ENCODE peak calls at places on chromosomes 2 and 18, in eight cellular contexts. Q, B, O, Y, Z, S, N and A are unnamed samples.

GRCh38 chr2:81658227-81658626 is 1353.7 kb upstream of the LRRTM1 start:
- DNase-seq in Y (no peak), O (no peak), Q (no peak), S (no peak), Z (no peak), N (no peak), B (no peak), A (peak; percentile 43)

GRCh38 chr2:70932631-70933230 is 3.0 kb upstream of the ATP6V1B1 start:
- DNase-seq in Q (no peak), B (no peak), Y (no peak), O (peak; percentile 41), S (no peak), Z (no peak), N (no peak), A (no peak)

GRCh38 chr2:68709421-68709911 is 25.1 kb upstream of the ARHGAP25 start:
- DNase-seq in Q (no peak), S (no peak), Y (peak; percentile 24), O (no peak), Z (no peak), N (no peak), B (peak; percentile 44), A (peak; percentile 4)

GRCh38 chr2:36544638-36545338 is 53.2 kb downstream of the FEZ2 start:
- DNase-seq in Z (no peak), Q (no peak), B (no peak), O (no peak), Y (no peak), N (no peak), S (no peak), A (no peak)

GRCh38 chr2:216016581-216016980 is 3.2 kb upstream of the MREG start:
- DNase-seq in O (no peak), B (no peak), Y (no peak), Q (no peak), N (no peak), S (no peak), Z (no peak), A (no peak)

GRCh38 chr18:35458677-35459441 is 38.9 kb downstream of the INO80C start:
- DNase-seq in Y (peak; percentile 86), O (peak; percentile 74), Z (no peak), S (peak; percentile 53), N (no peak), Q (no peak), B (peak; percentile 63), A (peak; percentile 61)

GRCh38 chr18:61549411-61549810 is 216.2 kb downstream of the CDH20 start:
- DNase-seq in N (no peak), B (no peak), O (no peak), Y (no peak), Q (no peak), Z (no peak), S (no peak), A (no peak)

GRCh38 chr2:205077159-205077558 is 531.9 kb downstream of the PARD3B start:
- DNase-seq in N (no peak), Z (no peak), B (no peak), O (no peak), Q (no peak), S (no peak), Y (no peak), A (no peak)

GRCh38 chr2:218282173-218282991 is 9.9 kb downstream of the TMBIM1 start:
- DNase-seq in S (peak; percentile 97), O (no peak), B (peak; percentile 62), Z (no peak), Y (peak; percentile 36), Q (no peak), N (peak; percentile 56), A (no peak)

GRCh38 chr2:235935773-235936172 is 232.4 kb downstream of the GBX2 start:
- DNase-seq in Q (no peak), Z (no peak), N (no peak), Y (no peak), O (no peak), S (no peak), B (no peak), A (no peak)

GRCh38 chr2:235935071-235935470 is 233.1 kb downstream of the GBX2 start:
- DNase-seq in S (no peak), Y (no peak), Z (no peak), O (no peak), Q (no peak), B (no peak), N (no peak), A (no peak)

GRCh38 chr2:235937526-235937925 is 230.7 kb downstream of the GBX2 start:
- DNase-seq in Z (no peak), Q (no peak), B (no peak), S (no peak), N (no peak), O (no peak), Y (no peak), A (no peak)

GRCh38 chr2:235937092-235937491 is 231.1 kb downstream of the GBX2 start:
- DNase-seq in N (no peak), S (no peak), O (no peak), Z (no peak), B (no peak), Y (no peak), Q (no peak), A (no peak)

GRCh38 chr2:235936493-235936892 is 231.7 kb downstream of the GBX2 start:
- DNase-seq in N (no peak), Y (no peak), S (no peak), B (no peak), O (no peak), Q (no peak), Z (no peak), A (no peak)
- TF ChIP-seq CTCF in N (no peak), Y (peak; percentile 64), S (no peak), B (peak; percentile 24), O (peak; percentile 12), Q (peak; percentile 16), Z (no peak), A (peak; percentile 47)

DNA sequence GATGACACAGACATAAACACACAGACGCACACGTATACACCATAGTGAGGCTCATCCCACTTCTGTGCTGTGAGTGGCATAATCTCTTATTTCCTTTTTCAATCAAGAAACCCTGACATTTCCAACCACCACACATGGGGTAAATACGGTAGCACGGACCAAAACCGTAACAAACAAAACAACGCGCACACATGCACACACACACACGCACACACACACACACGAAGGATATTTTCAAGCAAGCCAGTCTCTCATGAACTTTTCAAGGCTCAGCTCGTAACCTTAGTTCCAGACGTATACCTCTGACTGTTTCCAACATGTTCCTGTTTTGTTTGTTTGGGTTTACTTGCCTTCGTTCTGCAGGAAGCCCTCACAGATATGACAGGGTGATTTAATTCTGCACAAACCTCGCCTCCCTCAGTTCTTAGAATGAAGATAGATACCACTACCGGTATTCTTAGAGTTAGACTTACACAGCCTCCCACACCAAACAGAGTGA is 119.8 kb downstream of the BCL2 start:
- DNase-seq in O (no peak), Z (no peak), Y (no peak), Q (no peak), B (no peak), S (no peak), N (no peak), A (no peak)
- H3K4me3 ChIP-seq in O (no peak overlapping the region), Z (no peak overlapping the region), Y (no peak overlapping the region), Q (no peak overlapping the region), B (no peak overlapping the region), S (no peak overlapping the region), N (peak overlapping the region; percentile 24), A (no peak overlapping the region)

GRCh38 chr18:48127546-48128105 is 197.2 kb upstream of the SMAD2 start:
- DNase-seq in Z (no peak), O (no peak), Y (no peak), Q (no peak), B (no peak), S (no peak), N (no peak), A (no peak)
- TF ChIP-seq CTCF in Z (no peak), O (no peak), Y (no peak), Q (no peak), B (no peak), S (no peak), N (no peak), A (no peak)

GRCh38 chr2:15159206-15159605 is 401.9 kb downstream of the NBAS start:
- DNase-seq in S (no peak), N (no peak), Y (no peak), Z (no peak), B (no peak), Q (no peak), O (no peak), A (no peak)
- H3K4me3 ChIP-seq in S (no peak overlapping the region), N (no peak overlapping the region), Y (no peak overlapping the region), Z (no peak overlapping the region), B (no peak overlapping the region), Q (no peak overlapping the region), O (no peak overlapping the region), A (no peak overlapping the region)

GRCh38 chr2:105595536-105595935 is 149.2 kb upstream of the NCK2 start:
- DNase-seq in O (no peak), Q (peak; percentile 29), Y (no peak), B (no peak), S (no peak), Z (no peak), N (no peak), A (peak; percentile 47)
- TF ChIP-seq CTCF in O (no peak), Q (no peak), Y (peak; percentile 6), B (no peak), S (no peak), Z (no peak), N (no peak), A (peak; percentile 25)

DNA sequence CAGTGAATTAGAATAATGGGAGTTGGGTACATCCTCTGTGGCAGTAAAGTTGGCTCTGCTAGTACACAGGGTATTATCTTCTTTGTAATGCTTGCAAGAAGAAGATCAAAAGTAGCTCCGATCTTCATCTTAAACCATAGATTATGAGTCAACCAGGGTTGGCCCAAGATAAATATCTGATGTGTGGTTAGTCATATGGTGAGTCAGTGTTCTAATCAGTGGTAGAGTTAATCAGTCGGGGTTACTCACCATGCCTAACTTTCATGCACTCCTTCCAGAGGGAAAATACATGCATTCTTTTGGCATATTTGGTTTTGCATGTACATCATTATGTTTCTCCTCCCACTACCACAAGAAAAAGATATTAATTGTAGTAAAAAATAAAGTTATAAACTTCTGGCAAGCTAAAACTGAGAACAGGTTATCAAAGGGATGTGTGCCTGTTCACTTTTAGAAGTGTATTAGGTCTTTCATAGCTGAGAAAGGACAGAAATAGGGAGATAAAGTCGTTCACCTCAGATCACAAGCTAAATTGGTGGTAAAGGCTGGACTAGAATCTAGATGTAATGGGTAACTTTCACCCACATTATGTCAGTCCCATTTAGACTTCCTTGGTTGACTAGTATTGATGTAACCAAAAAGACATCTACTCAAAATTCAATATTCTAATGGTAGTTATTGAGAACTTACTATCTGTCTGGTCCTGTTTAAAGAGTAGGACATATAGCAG is 684.4 kb downstream of the IRS1 start:
- DNase-seq in O (no peak), N (no peak), B (peak; percentile 92), Y (peak; percentile 96), S (no peak), Q (peak; percentile 89), Z (peak; percentile 52), A (peak; percentile 80)
- H3K4me3 ChIP-seq in O (no peak overlapping the region), N (no peak overlapping the region), B (no peak overlapping the region), Y (no peak overlapping the region), S (no peak overlapping the region), Q (no peak overlapping the region), Z (no peak overlapping the region), A (no peak overlapping the region)

DNA sequence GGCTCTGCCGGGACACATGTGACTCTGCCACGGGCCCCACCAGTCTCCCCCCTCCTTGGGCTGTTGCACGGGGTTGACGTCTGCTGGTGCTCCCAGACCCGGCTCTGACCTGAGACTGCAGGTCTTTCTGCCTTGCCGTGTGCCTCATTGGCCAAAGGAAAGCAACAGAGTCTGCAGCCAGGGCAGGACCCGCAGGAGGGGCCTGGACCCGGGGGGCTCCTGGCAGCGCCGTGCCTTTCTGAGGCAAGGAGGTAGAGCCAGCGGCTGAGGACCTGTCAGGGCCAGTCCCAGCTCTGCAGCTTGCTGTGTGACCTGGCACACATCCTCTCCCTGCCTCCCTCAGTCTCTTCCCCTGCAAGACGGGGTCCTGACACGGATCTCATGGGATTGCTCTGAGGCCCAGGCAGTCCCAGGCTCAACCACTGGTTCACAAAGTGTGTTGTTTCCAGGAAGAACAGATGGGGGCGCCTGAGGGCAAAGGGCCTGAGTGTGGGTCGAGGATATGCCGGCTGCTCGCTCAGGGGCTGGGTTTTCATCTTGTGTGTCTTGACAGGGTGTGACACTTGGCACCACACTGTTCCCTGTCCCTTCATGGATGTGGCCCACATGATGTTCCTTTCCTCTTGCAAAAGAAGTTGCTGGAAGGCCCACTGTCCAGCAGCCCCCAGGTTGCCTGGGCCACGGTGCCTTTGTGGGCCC is 9.0 kb downstream of the CAPN10 start:
- DNase-seq in S (no peak), Z (no peak), N (no peak), Y (peak; percentile 42), Q (no peak), B (no peak), O (peak; percentile 53), A (no peak)
- TF ChIP-seq CTCF in S (no peak), Z (peak; percentile 26), N (no peak), Y (peak; percentile 56), Q (peak; percentile 18), B (peak; percentile 10), O (no peak), A (peak; percentile 37)